ENCODE peak calls at places on chromosomes 4 and X, in nine cellular contexts. J, X, D, Q, G, L, P, O and W are unnamed samples.

GRCh38 chr4:76540496-76540895 is 105.5 kb downstream of the SHROOM3 start:
- DNase-seq in J (no peak), X (no peak), D (no peak), Q (no peak), G (no peak), L (no peak), P (no peak), O (no peak), W (no peak)

GRCh38 chr4:149047368-149047767 is 605.2 kb upstream of the NR3C2 start:
- DNase-seq in J (no peak), X (no peak), D (no peak), Q (no peak), G (no peak), L (no peak), P (peak), O (no peak), W (no peak)

GRCh38 chr4:115323106-115323684 is 209.8 kb upstream of the NDST4 start:
- DNase-seq in J (no peak), X (no peak), D (no peak), Q (no peak), G (no peak), L (no peak), P (no peak), O (no peak), W (no peak)

GRCh38 chr4:101791189-101791572 is 651 bp downstream of the BANK1 start:
- DNase-seq in J (peak), X (peak), D (no peak), Q (no peak), G (no peak), L (peak), P (no peak), O (no peak), W (peak)

GRCh38 chr4:86033171-86033570 is 326.7 kb downstream of the MAPK10 start:
- DNase-seq in J (no peak), X (no peak), D (peak), Q (no peak), G (no peak), L (no peak), P (peak), O (peak), W (peak)

GRCh38 chrX:13868481-13869040 is 51.7 kb upstream of the GPM6B start:
- DNase-seq in J (no peak), X (no peak), D (no peak), Q (no peak), G (no peak), L (no peak), P (no peak), O (no peak), W (no peak)

GRCh38 chr4:13284932-13285331 is 199.2 kb downstream of the RAB28 start:
- DNase-seq in J (no peak), X (no peak), D (no peak), Q (no peak), G (no peak), L (no peak), P (no peak), O (no peak), W (no peak)

GRCh38 chr4:105895324-105895608 is at the start of gene NPNT:
- DNase-seq in J (no peak), X (peak), D (no peak), Q (no peak), G (peak), L (peak), P (no peak), O (peak), W (no peak)

GRCh38 chr4:155629831-155630425 is 36.7 kb upstream of the GUCY1A1 start:
- DNase-seq in J (no peak), X (no peak), D (no peak), Q (no peak), G (no peak), L (no peak), P (no peak), O (no peak), W (no peak)

GRCh38 chr4:185504098-185505047 is 30.9 kb downstream of the PDLIM3 start:
- DNase-seq in J (no peak), X (no peak), D (no peak), Q (no peak), G (no peak), L (no peak), P (peak), O (peak), W (peak)

GRCh38 chrX:132219343-132219768 is at the start of gene RAP2C:
- DNase-seq in J (peak), X (peak), D (peak), Q (peak), G (peak), L (peak), P (no peak), O (peak), W (peak)

GRCh38 chr4:181030961-181031360 is 1212.2 kb upstream of the TENM3 start:
- DNase-seq in J (no peak), X (no peak), D (no peak), Q (no peak), G (no peak), L (no peak), P (no peak), O (no peak), W (no peak)

GRCh38 chr4:7761720-7762119 is 177.9 kb downstream of the AFAP1 start:
- DNase-seq in J (peak), X (peak), D (no peak), Q (peak), G (no peak), L (peak), P (peak), O (peak), W (peak)